ENCODE peak calls at places on chromosomes 7 and 10, in four cellular contexts. One of them, this sample, is unnamed.

GRCh38 chr7:137619181-137619580 is 227.6 kb downstream of the DGKI start:
- DNase-seq in stomach: no peak
- DNase-seq in psoas muscle: no peak
- DNase-seq in heart right ventricle: no peak
- DNase-seq in this sample: no peak

GRCh38 chr10:84805149-84805548 is 476.8 kb downstream of the CCSER2 start:
- DNase-seq in heart right ventricle: no peak
- DNase-seq in stomach: no peak
- DNase-seq in psoas muscle: no peak
- DNase-seq in this sample: no peak

GRCh38 chr7:81111358-81111757 is 192.5 kb upstream of the SEMA3C start:
- DNase-seq in heart right ventricle: no peak
- DNase-seq in psoas muscle: no peak
- DNase-seq in stomach: no peak
- DNase-seq in this sample: peak; percentile 35

GRCh38 chr7:111486472-111487142 is 75.7 kb downstream of the IMMP2L start:
- DNase-seq in psoas muscle: no peak
- DNase-seq in stomach: no peak
- DNase-seq in heart right ventricle: no peak
- DNase-seq in this sample: peak; percentile 48

GRCh38 chr10:123013456-123014419 is 4.9 kb downstream of the ACADSB start:
- DNase-seq in stomach: no peak
- DNase-seq in heart right ventricle: peak; percentile 17
- DNase-seq in psoas muscle: no peak
- DNase-seq in this sample: peak; percentile 22

GRCh38 chr7:19617921-19618320 is 90.9 kb downstream of the POLR1F start:
- DNase-seq in heart right ventricle: no peak
- DNase-seq in psoas muscle: no peak
- DNase-seq in stomach: no peak
- DNase-seq in this sample: no peak

GRCh38 chr10:72319416-72320254 is 35.1 kb downstream of the DNAJB12 start:
- DNase-seq in heart right ventricle: peak; percentile 96
- DNase-seq in psoas muscle: peak; percentile 97
- DNase-seq in stomach: peak; percentile 93
- DNase-seq in this sample: peak; percentile 94

GRCh38 chr7:39888171-39888853 is 61.7 kb upstream of the CDK13 start:
- DNase-seq in psoas muscle: no peak
- DNase-seq in heart right ventricle: no peak
- DNase-seq in stomach: no peak
- DNase-seq in this sample: no peak

GRCh38 chr7:17062433-17063383 is 180.9 kb upstream of the AGR3 start:
- DNase-seq in psoas muscle: no peak
- DNase-seq in heart right ventricle: no peak
- DNase-seq in stomach: no peak
- DNase-seq in this sample: peak; percentile 10

GRCh38 chr10:3873728-3874461 is 88.9 kb upstream of the KLF6 start:
- DNase-seq in psoas muscle: no peak
- DNase-seq in stomach: no peak
- DNase-seq in heart right ventricle: no peak
- DNase-seq in this sample: no peak

DNA sequence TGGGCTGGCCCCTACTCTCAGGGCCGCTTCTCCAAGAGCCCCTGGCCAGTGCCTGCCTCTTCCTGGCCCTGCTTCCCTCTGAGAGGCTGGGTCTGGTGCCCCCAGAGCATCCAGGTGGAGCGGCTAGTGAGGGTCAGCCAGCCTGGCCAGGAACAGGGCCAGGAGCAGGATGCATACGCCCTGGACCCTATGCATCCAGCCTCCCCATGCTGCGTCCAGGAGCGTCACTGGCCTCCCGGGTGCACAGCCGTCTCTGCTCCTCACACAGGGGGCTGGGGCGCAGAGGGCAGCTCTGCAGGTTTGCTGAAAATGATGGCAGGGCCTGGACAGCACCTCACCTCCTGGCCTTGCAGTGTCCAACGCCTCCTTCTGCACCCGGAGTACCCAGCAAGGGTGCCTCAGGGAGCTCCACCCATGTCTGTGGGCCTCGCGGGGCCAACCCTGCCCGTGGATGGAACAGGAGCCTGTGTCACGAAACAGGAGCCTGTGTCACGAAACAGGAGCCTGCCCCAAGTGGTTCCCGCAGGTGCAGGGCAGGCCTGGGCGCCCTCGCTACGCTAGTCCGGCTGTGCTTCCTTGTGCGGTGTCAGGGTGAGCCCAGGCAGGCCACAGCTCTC is 246.2 kb upstream of the PPP2R2D start:
- DNase-seq in heart right ventricle: no peak
- DNase-seq in stomach: peak; percentile 20
- DNase-seq in psoas muscle: no peak
- DNase-seq in this sample: no peak
- TF ChIP-seq CTCF in heart right ventricle: no peak
- TF ChIP-seq CTCF in stomach: no peak
- TF ChIP-seq CTCF in psoas muscle: no peak
- TF ChIP-seq CTCF in this sample: no peak

GRCh38 chr7:107582906-107583305 is 2.9 kb downstream of the BCAP29 start:
- DNase-seq in heart right ventricle: no peak
- DNase-seq in stomach: no peak
- DNase-seq in psoas muscle: no peak
- DNase-seq in this sample: no peak
- H3K27ac ChIP-seq in heart right ventricle: no peak overlapping the region
- H3K27ac ChIP-seq in stomach: no peak overlapping the region
- H3K27ac ChIP-seq in psoas muscle: no peak overlapping the region
- H3K27ac ChIP-seq in this sample: no peak overlapping the region

DNA sequence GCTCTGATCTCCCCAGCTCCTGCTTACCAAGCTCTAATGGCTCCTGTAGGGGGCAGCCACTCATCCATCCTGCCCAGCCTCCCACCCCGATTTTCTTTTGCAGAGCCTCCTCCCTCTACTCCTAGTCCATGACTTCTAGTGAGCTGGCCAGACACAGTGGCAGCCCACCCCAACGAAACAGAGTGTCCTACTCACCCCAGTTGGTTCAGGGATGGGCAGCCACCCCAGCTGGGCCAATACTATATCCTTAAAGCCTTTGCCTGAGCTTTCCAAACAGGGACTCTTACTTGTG is 77.1 kb downstream of the GRID1 start:
- DNase-seq in stomach: peak; percentile 19
- DNase-seq in psoas muscle: no peak
- DNase-seq in heart right ventricle: no peak
- DNase-seq in this sample: no peak
- TF ChIP-seq CTCF in stomach: no peak
- TF ChIP-seq CTCF in psoas muscle: no peak
- TF ChIP-seq CTCF in heart right ventricle: no peak
- TF ChIP-seq CTCF in this sample: no peak

GRCh38 chr7:107179326-107180163 is 10.7 kb downstream of the HBP1 start:
- DNase-seq in psoas muscle: no peak
- DNase-seq in heart right ventricle: no peak
- DNase-seq in stomach: no peak
- DNase-seq in this sample: peak; percentile 55

GRCh38 chr7:107186242-107186641 is 17.4 kb downstream of the HBP1 start:
- DNase-seq in stomach: no peak
- DNase-seq in heart right ventricle: no peak
- DNase-seq in psoas muscle: no peak
- DNase-seq in this sample: no peak

GRCh38 chr7:107185716-107186115 is 16.9 kb downstream of the HBP1 start:
- DNase-seq in psoas muscle: no peak
- DNase-seq in heart right ventricle: no peak
- DNase-seq in stomach: no peak
- DNase-seq in this sample: no peak

GRCh38 chr7:107180378-107180777 is 11.6 kb downstream of the HBP1 start:
- DNase-seq in stomach: peak; percentile 50
- DNase-seq in psoas muscle: peak; percentile 26
- DNase-seq in heart right ventricle: no peak
- DNase-seq in this sample: peak; percentile 37

DNA sequence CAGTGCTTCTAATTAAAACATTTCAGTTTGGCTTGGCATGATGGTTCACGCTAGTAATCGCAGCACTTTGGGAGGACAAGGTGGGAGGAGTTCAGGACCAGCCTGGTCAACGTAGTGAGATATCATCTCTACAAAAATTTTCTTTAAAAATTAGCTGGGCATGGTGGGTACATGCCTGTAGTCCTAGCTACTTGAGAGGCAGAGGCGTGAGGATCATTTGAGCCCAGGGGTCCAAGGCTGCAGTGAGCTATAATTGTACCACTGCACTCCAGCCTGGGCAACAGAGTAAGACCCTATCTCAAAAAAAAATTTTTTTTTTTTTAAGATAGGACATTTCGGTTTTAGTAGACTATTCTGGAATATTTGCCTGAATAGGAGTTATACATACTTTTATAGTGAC is 12.4 kb downstream of the HBP1 start:
- DNase-seq in stomach: no peak
- DNase-seq in heart right ventricle: no peak
- DNase-seq in psoas muscle: no peak
- DNase-seq in this sample: no peak
- H3K27ac ChIP-seq in stomach: no peak overlapping the region
- H3K27ac ChIP-seq in heart right ventricle: no peak overlapping the region
- H3K27ac ChIP-seq in psoas muscle: peak overlapping the region; percentile 54
- H3K27ac ChIP-seq in this sample: no peak overlapping the region

DNA sequence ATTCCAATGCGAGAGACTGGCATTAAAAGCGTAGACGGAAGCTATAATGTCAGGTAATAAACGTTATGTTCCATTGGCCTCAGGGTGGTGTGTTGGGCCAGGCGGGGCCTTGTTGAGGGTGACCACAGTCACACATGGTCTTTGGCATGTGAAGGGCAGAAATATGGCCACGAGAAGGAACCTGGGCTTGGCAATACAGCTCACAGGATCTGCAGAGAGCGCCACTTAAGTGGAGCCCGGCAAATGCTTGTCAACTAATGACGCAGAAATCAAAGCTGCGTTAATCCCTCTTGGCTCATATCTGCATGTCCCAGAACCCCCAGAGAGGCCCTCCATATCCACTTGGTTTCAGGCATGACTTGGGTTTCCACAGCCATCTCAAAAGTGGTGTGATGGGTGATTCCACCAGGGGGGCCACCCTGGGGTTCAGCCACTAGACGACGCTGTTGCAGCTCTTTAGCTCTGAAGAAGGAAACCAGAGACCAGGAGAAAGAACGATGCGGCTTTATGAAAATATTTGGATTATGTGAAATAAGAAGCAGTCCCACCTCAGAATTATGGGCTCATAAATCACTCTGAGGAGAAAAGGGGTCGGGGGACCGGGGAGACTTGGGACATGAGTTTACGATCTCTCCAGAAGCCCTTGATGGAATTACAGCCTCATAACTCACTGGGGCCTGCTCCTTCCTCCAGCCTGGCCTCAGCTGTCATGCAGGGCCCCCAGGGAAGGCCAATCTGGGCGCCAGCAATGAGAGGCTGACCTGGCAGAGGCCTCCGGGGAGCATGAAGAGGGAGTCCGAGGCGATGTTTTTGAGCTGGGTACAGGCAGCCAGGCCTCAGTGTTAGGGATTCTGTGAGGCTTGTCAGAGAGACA is 462.5 kb downstream of the PLXNA4 start:
- DNase-seq in stomach: no peak
- DNase-seq in heart right ventricle: no peak
- DNase-seq in psoas muscle: no peak
- DNase-seq in this sample: no peak
- TF ChIP-seq CTCF in stomach: no peak
- TF ChIP-seq CTCF in heart right ventricle: no peak
- TF ChIP-seq CTCF in psoas muscle: no peak
- TF ChIP-seq CTCF in this sample: no peak

GRCh38 chr10:60606343-60607080 is 171.8 kb upstream of the CDK1 start:
- DNase-seq in heart right ventricle: no peak
- DNase-seq in psoas muscle: no peak
- DNase-seq in stomach: no peak
- DNase-seq in this sample: peak; percentile 34

GRCh38 chr10:60605476-60605875 is 172.8 kb upstream of the CDK1 start:
- DNase-seq in heart right ventricle: no peak
- DNase-seq in stomach: no peak
- DNase-seq in psoas muscle: no peak
- DNase-seq in this sample: no peak

GRCh38 chr10:60607409-60607808 is 170.9 kb upstream of the CDK1 start:
- DNase-seq in psoas muscle: no peak
- DNase-seq in heart right ventricle: no peak
- DNase-seq in stomach: no peak
- DNase-seq in this sample: no peak

GRCh38 chr10:60604356-60604755 is 173.9 kb upstream of the CDK1 start:
- DNase-seq in stomach: no peak
- DNase-seq in psoas muscle: no peak
- DNase-seq in heart right ventricle: no peak
- DNase-seq in this sample: no peak
- H3K27ac ChIP-seq in stomach: no peak overlapping the region
- H3K27ac ChIP-seq in psoas muscle: no peak overlapping the region
- H3K27ac ChIP-seq in heart right ventricle: no peak overlapping the region
- H3K27ac ChIP-seq in this sample: no peak overlapping the region